ENCODE peak calls at places on chromosomes 4 and X, in ten cellular contexts. B is mesendoderm, K is HFFc6, C is BE2C, S is SIG-M5, A is RPMI8226, Y is heart right ventricle, Z is BJ, O is Caki2, N is mucosa of gallbladder. D is an unnamed sample.

GRCh38 chr4:48223633-48224295 is 45.9 kb downstream of the TEC start:
- DNase-seq in B (no peak), K (no peak), C (no peak), S (no peak), A (no peak), Y (no peak), Z (no peak), O (peak), N (no peak), D (no peak)

GRCh38 chr4:60948008-60948407 is 252.1 kb upstream of the ADGRL3 start:
- DNase-seq in B (no peak), K (no peak), C (no peak), S (no peak), A (no peak), Y (no peak), Z (no peak), O (no peak), N (no peak), D (no peak)

GRCh38 chr4:6703786-6704185 is 5.9 kb downstream of the MRFAP1L1 start:
- DNase-seq in B (no peak), K (no peak), C (no peak), S (no peak), A (peak), Y (no peak), Z (no peak), O (no peak), N (no peak), D (no peak)

GRCh38 chr4:135434936-135435335 is 1233.3 kb upstream of the PABPC4L start:
- DNase-seq in B (no peak), K (peak), C (peak), S (no peak), A (no peak), Y (no peak), Z (no peak), O (no peak), N (no peak), D (no peak)

GRCh38 chrX:18146954-18147353 is 73.7 kb downstream of the BEND2 start:
- DNase-seq in B (peak), K (no peak), C (no peak), S (no peak), A (peak), Y (no peak), Z (no peak), O (peak), N (peak), D (peak)

GRCh38 chrX:73863852-73864251 is 300.9 kb downstream of the CHIC1 start:
- DNase-seq in B (no peak), K (no peak), C (no peak), S (no peak), A (no peak), Y (no peak), Z (no peak), O (no peak), N (no peak), D (no peak)

GRCh38 chr4:11769425-11769824 is 340.7 kb upstream of the HS3ST1 start:
- DNase-seq in B (no peak), K (no peak), C (no peak), S (no peak), A (no peak), Y (no peak), Z (no peak), O (no peak), N (no peak), D (no peak)

GRCh38 chr4:148163011-148163410 is 279.2 kb downstream of the NR3C2 start:
- DNase-seq in B (peak), K (no peak), C (no peak), S (no peak), A (no peak), Y (no peak), Z (no peak), O (no peak), N (no peak), D (no peak)

GRCh38 chr4:140924761-140925392 is 168.7 kb upstream of the TBC1D9 start:
- DNase-seq in B (no peak), K (no peak), C (peak), S (no peak), A (no peak), Y (no peak), Z (no peak), O (no peak), N (no peak), D (no peak)

GRCh38 chr4:98536631-98537030 is 121.8 kb downstream of the TSPAN5 start:
- DNase-seq in B (peak), K (no peak), C (no peak), S (no peak), A (no peak), Y (no peak), Z (no peak), O (no peak), N (no peak), D (no peak)

GRCh38 chrX:133939655-133940054 is 45.7 kb downstream of the GPC3 start:
- DNase-seq in B (no peak), K (no peak), C (no peak), S (no peak), A (no peak), Y (no peak), Z (no peak), O (no peak), N (no peak), D (no peak)

GRCh38 chrX:129651756-129652564 is 2.8 kb downstream of the APLN start:
- DNase-seq in B (no peak), K (no peak), C (no peak), S (no peak), A (no peak), Y (no peak), Z (no peak), O (no peak), N (no peak), D (no peak)

GRCh38 chr4:36242629-36243354 is 1.5 kb downstream of the ARAP2 start:
- DNase-seq in B (no peak), K (no peak), C (no peak), S (no peak), A (no peak), Y (no peak), Z (no peak), O (no peak), N (peak), D (no peak)